ENCODE peak calls at places on chromosomes 1 and 21, in six cellular contexts. One of them, this sample, is unnamed.

GRCh38 chr1:161037661-161038522 is 872 bp downstream of the TSTD1 start:
- DNase-seq in IMR-90: no peak
- DNase-seq in esophagus muscularis mucosa: no peak
- DNase-seq in thyroid gland: peak; percentile 81
- DNase-seq in stomach: no peak
- DNase-seq in suprapubic skin: no peak
- DNase-seq in this sample: peak; percentile 59

GRCh38 chr1:61941794-61942193 is 199.5 kb downstream of the PATJ start:
- DNase-seq in esophagus muscularis mucosa: no peak
- DNase-seq in stomach: no peak
- DNase-seq in suprapubic skin: no peak
- DNase-seq in thyroid gland: no peak
- DNase-seq in IMR-90: no peak
- DNase-seq in this sample: no peak

GRCh38 chr1:115089443-115090340 is at the start of gene TSPAN2:
- DNase-seq in thyroid gland: peak; percentile 80
- DNase-seq in esophagus muscularis mucosa: peak; percentile 95
- DNase-seq in stomach: peak; percentile 51
- DNase-seq in IMR-90: peak; percentile 59
- DNase-seq in suprapubic skin: peak; percentile 75
- DNase-seq in this sample: peak; percentile 73

GRCh38 chr1:39088658-39089057 is 62.5 kb downstream of the NDUFS5 start:
- DNase-seq in esophagus muscularis mucosa: no peak
- DNase-seq in IMR-90: no peak
- DNase-seq in suprapubic skin: no peak
- DNase-seq in stomach: no peak
- DNase-seq in thyroid gland: no peak
- DNase-seq in this sample: no peak

GRCh38 chr1:241488739-241489138 is 30.8 kb downstream of the FH start:
- DNase-seq in IMR-90: no peak
- DNase-seq in suprapubic skin: no peak
- DNase-seq in thyroid gland: no peak
- DNase-seq in stomach: no peak
- DNase-seq in esophagus muscularis mucosa: no peak
- DNase-seq in this sample: no peak

GRCh38 chr1:77015748-77016341 is 148.6 kb downstream of the ST6GALNAC5 start:
- DNase-seq in esophagus muscularis mucosa: no peak
- DNase-seq in IMR-90: no peak
- DNase-seq in thyroid gland: no peak
- DNase-seq in suprapubic skin: no peak
- DNase-seq in stomach: no peak
- DNase-seq in this sample: no peak

GRCh38 chr21:14273736-14274538 is 58.0 kb downstream of the RBM11 start:
- DNase-seq in stomach: peak; percentile 44
- DNase-seq in IMR-90: no peak
- DNase-seq in thyroid gland: peak; percentile 61
- DNase-seq in suprapubic skin: peak; percentile 65
- DNase-seq in esophagus muscularis mucosa: no peak
- DNase-seq in this sample: peak; percentile 4

GRCh38 chr1:182699673-182700350 is 15.4 kb upstream of the RGS8 start:
- DNase-seq in esophagus muscularis mucosa: no peak
- DNase-seq in suprapubic skin: no peak
- DNase-seq in IMR-90: no peak
- DNase-seq in stomach: no peak
- DNase-seq in thyroid gland: no peak
- DNase-seq in this sample: no peak

GRCh38 chr21:16535100-16535418 is 805.3 kb downstream of the USP25 start:
- DNase-seq in esophagus muscularis mucosa: peak; percentile 94
- DNase-seq in IMR-90: peak; percentile 55
- DNase-seq in stomach: peak; percentile 30
- DNase-seq in suprapubic skin: peak; percentile 91
- DNase-seq in thyroid gland: peak; percentile 92
- DNase-seq in this sample: peak; percentile 54

GRCh38 chr1:229167356-229167755 is 103.6 kb upstream of the RAB4A start:
- DNase-seq in thyroid gland: no peak
- DNase-seq in esophagus muscularis mucosa: no peak
- DNase-seq in suprapubic skin: no peak
- DNase-seq in IMR-90: no peak
- DNase-seq in stomach: no peak
- DNase-seq in this sample: no peak

DNA sequence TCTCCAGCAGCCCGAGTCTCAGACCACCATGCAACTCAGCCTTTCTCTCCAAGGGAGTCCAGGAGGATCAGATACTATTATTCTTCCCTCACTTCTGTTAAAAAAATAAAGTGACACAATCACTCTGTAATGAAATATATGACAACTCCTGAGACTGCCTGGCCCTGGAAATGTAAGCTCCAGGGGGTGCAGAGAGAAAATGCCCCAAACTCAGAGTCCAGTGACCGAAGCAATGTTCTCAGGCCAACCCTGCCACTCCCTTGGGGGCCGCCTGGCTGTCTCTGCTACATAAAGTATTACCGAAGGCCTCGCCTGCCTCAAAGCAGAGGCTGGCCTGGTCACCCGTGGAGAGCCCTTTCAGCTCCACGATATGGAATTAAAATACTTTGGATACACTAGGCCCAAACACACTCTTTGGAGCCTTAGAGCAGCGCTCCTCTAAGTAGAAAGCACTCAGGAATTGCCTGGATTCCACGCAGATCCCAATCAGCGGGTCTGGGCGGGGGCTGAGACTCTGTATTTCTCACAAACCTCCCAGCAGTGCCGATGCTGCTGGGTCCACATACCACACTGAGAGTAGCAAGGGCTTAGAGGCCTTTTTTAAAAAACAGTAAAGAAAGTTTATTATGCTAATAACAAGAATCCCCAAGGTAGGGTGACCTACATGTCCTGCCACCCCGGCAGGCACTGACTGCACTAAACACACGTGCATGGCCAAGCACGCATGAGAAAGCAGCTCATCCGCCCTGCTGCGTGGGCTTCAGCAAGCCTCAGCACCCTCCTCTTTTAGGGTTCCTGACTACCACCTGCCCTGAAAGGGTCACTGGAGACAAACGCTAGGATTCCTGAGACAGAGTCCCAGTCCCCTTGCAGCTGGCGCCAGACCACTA is 31.1 kb downstream of the TMCO4 start:
- DNase-seq in IMR-90: no peak
- DNase-seq in esophagus muscularis mucosa: no peak
- DNase-seq in thyroid gland: no peak
- DNase-seq in stomach: no peak
- DNase-seq in suprapubic skin: no peak
- DNase-seq in this sample: no peak
- H3K27ac ChIP-seq in IMR-90: no peak overlapping the region
- H3K27ac ChIP-seq in esophagus muscularis mucosa: no peak overlapping the region
- H3K27ac ChIP-seq in thyroid gland: no peak overlapping the region
- H3K27ac ChIP-seq in stomach: no peak overlapping the region
- H3K27ac ChIP-seq in suprapubic skin: no peak overlapping the region
- H3K27ac ChIP-seq in this sample: no peak overlapping the region

GRCh38 chr1:2948001-2948750 is 73.1 kb upstream of the ACTRT2 start:
- DNase-seq in esophagus muscularis mucosa: no peak
- DNase-seq in stomach: no peak
- DNase-seq in thyroid gland: no peak
- DNase-seq in suprapubic skin: no peak
- DNase-seq in IMR-90: no peak
- DNase-seq in this sample: no peak
- H3K9me3 ChIP-seq in esophagus muscularis mucosa: peaks cover 3% of the 10 kb centered on the region
- H3K9me3 ChIP-seq in stomach: no peaks in the 10 kb centered on the region
- H3K9me3 ChIP-seq in thyroid gland: no peaks in the 10 kb centered on the region
- H3K9me3 ChIP-seq in suprapubic skin: no peaks in the 10 kb centered on the region
- H3K9me3 ChIP-seq in IMR-90: peaks cover 54% of the 10 kb centered on the region
- H3K9me3 ChIP-seq in this sample: no peaks in the 10 kb centered on the region

GRCh38 chr21:33324311-33325221 is at the start of gene IFNAR1:
- DNase-seq in suprapubic skin: peak; percentile 99
- DNase-seq in esophagus muscularis mucosa: peak; percentile 100
- DNase-seq in stomach: peak; percentile 99
- DNase-seq in thyroid gland: peak; percentile 99
- DNase-seq in IMR-90: peak; percentile 98
- DNase-seq in this sample: peak; percentile 97
- TF ChIP-seq POLR2A in suprapubic skin: no peak
- TF ChIP-seq POLR2A in esophagus muscularis mucosa: no peak
- TF ChIP-seq POLR2A in stomach: no peak
- TF ChIP-seq POLR2A in thyroid gland: peak; percentile 96
- TF ChIP-seq POLR2A in IMR-90: peak; percentile 71
- TF ChIP-seq POLR2A in this sample: peak; percentile 96

GRCh38 chr1:204350857-204351573 is 8.7 kb downstream of the PLEKHA6 start:
- DNase-seq in stomach: peak; percentile 77
- DNase-seq in thyroid gland: peak; percentile 49
- DNase-seq in esophagus muscularis mucosa: no peak
- DNase-seq in IMR-90: peak; percentile 81
- DNase-seq in suprapubic skin: no peak
- DNase-seq in this sample: no peak
- H3K27ac ChIP-seq in stomach: peak overlapping the region; percentile 49
- H3K27ac ChIP-seq in thyroid gland: no peak overlapping the region
- H3K27ac ChIP-seq in esophagus muscularis mucosa: peak overlapping the region; percentile 63
- H3K27ac ChIP-seq in IMR-90: peak overlapping the region; percentile 18
- H3K27ac ChIP-seq in suprapubic skin: no peak overlapping the region
- H3K27ac ChIP-seq in this sample: no peak overlapping the region

GRCh38 chr21:9839011-9839661 is 682.2 kb upstream of the TPTE start:
- DNase-seq in stomach: no peak
- DNase-seq in esophagus muscularis mucosa: peak; percentile 93
- DNase-seq in IMR-90: no peak
- DNase-seq in thyroid gland: no peak
- DNase-seq in suprapubic skin: peak; percentile 68
- DNase-seq in this sample: no peak

GRCh38 chr21:9837946-9838801 is 683.2 kb upstream of the TPTE start:
- DNase-seq in stomach: no peak
- DNase-seq in thyroid gland: no peak
- DNase-seq in suprapubic skin: peak; percentile 67
- DNase-seq in esophagus muscularis mucosa: peak; percentile 92
- DNase-seq in IMR-90: no peak
- DNase-seq in this sample: no peak
- H3K9me3 ChIP-seq in stomach: peaks cover 22% of the 10 kb centered on the region
- H3K9me3 ChIP-seq in thyroid gland: no peaks in the 10 kb centered on the region
- H3K9me3 ChIP-seq in suprapubic skin: peaks cover 17% of the 10 kb centered on the region
- H3K9me3 ChIP-seq in esophagus muscularis mucosa: no peaks in the 10 kb centered on the region
- H3K9me3 ChIP-seq in IMR-90: peaks cover 20% of the 10 kb centered on the region
- H3K9me3 ChIP-seq in this sample: no peaks in the 10 kb centered on the region

GRCh38 chr21:29024474-29025327 is at the start of gene USP16:
- DNase-seq in thyroid gland: peak; percentile 95
- DNase-seq in suprapubic skin: peak; percentile 97
- DNase-seq in stomach: peak; percentile 95
- DNase-seq in IMR-90: peak; percentile 99
- DNase-seq in esophagus muscularis mucosa: peak; percentile 99
- DNase-seq in this sample: peak; percentile 95
- TF ChIP-seq POLR2A in thyroid gland: peak; percentile 60
- TF ChIP-seq POLR2A in suprapubic skin: no peak
- TF ChIP-seq POLR2A in stomach: no peak
- TF ChIP-seq POLR2A in IMR-90: peak; percentile 93
- TF ChIP-seq POLR2A in esophagus muscularis mucosa: no peak
- TF ChIP-seq POLR2A in this sample: no peak

DNA sequence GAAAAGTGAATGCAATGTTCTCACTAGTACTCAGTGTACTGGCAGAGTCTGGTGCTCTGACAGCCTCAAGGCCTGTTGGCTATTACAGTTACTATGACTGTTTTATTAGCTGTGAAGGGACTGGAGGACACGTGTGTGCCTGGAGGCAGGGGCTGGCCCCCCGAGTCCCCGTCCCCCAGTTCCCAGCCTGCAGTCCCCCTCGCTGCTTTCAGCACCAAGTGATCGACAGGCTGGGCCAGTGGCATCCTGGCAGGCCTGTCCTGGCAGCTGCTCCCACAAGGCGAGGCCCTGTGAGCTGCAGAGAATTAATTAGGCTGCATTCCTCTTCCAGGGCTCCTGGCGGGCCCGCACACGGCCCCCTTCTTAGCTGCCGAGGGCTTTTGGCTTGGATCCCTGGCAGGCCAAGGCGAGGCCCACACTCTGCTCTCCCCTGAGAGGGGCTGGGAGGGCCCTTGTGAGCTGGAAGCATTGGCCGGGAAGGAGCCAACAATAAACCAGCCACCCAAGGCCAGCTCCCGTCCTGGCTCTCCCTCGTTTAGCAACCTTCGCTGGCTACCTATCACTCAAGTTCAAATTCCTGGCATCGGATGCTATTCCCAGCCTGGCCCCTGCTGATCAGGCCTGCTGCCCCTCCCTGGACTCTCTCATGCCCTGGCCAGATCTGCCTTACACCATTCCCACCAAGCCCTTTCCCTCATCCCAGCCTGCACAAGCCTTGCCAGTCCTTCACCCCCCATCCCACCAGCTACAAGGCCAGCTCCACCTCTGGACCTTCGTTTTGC is 9.8 kb downstream of the EDN2 start:
- DNase-seq in thyroid gland: peak; percentile 96
- DNase-seq in stomach: no peak
- DNase-seq in IMR-90: no peak
- DNase-seq in esophagus muscularis mucosa: no peak
- DNase-seq in suprapubic skin: peak; percentile 63
- DNase-seq in this sample: peak; percentile 75
- H3K27ac ChIP-seq in thyroid gland: peak overlapping the region; percentile 71
- H3K27ac ChIP-seq in stomach: no peak overlapping the region
- H3K27ac ChIP-seq in IMR-90: no peak overlapping the region
- H3K27ac ChIP-seq in esophagus muscularis mucosa: peak overlapping the region; percentile 88
- H3K27ac ChIP-seq in suprapubic skin: peak overlapping the region; percentile 72
- H3K27ac ChIP-seq in this sample: peak overlapping the region; percentile 53

DNA sequence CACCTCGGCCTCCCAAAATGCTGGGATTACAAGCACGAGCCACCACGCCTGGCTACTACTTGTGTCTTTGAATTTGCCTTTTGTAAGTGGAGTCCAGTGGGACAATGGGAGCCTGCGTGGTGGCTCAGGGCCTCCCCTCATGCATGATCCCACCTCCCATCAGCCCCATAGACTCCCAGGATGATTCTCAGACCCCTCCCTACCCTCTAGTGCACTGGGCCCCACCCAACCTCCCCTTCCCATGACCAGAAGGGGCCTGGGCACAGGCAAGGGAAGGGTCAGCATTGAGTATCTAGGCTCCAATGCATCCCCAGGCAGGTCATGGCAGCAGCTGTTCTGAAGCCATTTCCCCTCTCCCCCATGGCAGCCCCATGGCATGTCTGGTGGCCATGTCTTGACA is 18.7 kb downstream of the NEK2 start:
- DNase-seq in esophagus muscularis mucosa: no peak
- DNase-seq in suprapubic skin: no peak
- DNase-seq in stomach: no peak
- DNase-seq in IMR-90: no peak
- DNase-seq in thyroid gland: no peak
- DNase-seq in this sample: no peak
- H3K9me3 ChIP-seq in esophagus muscularis mucosa: no peaks in the 10 kb centered on the region
- H3K9me3 ChIP-seq in suprapubic skin: no peaks in the 10 kb centered on the region
- H3K9me3 ChIP-seq in stomach: no peaks in the 10 kb centered on the region
- H3K9me3 ChIP-seq in IMR-90: no peaks in the 10 kb centered on the region
- H3K9me3 ChIP-seq in thyroid gland: no peaks in the 10 kb centered on the region
- H3K9me3 ChIP-seq in this sample: no peaks in the 10 kb centered on the region

GRCh38 chr1:15942661-15943514 is 33.0 kb downstream of the ZBTB17 start:
- DNase-seq in IMR-90: no peak
- DNase-seq in stomach: peak; percentile 18
- DNase-seq in suprapubic skin: no peak
- DNase-seq in esophagus muscularis mucosa: no peak
- DNase-seq in thyroid gland: no peak
- DNase-seq in this sample: no peak
- TF ChIP-seq POLR2A in IMR-90: no peak
- TF ChIP-seq POLR2A in stomach: no peak
- TF ChIP-seq POLR2A in suprapubic skin: no peak
- TF ChIP-seq POLR2A in esophagus muscularis mucosa: no peak
- TF ChIP-seq POLR2A in thyroid gland: no peak
- TF ChIP-seq POLR2A in this sample: no peak

This sample was measured in prostate gland.